ENCODE peak calls at places on chromosomes 2 and 18, in seven cellular contexts. S is foreskin fibroblast, Z is fibroblast of pulmonary artery, E is RWPE1, N is fibroblast of lung, D is fibroblast of the aortic adventitia, J is A549. Q is an unnamed sample.

GRCh38 chr2:1055014-1055595 is 104.5 kb downstream of the SNTG2 start:
- DNase-seq in S (peak), Z (peak), E (no peak), N (peak), D (peak), J (no peak), Q (no peak)

GRCh38 chr2:51995293-51995692 is 963.4 kb upstream of the NRXN1 start:
- DNase-seq in S (peak), Z (peak), E (no peak), N (peak), D (peak), J (no peak), Q (no peak)

GRCh38 chr2:60535392-60536312 is 17.8 kb downstream of the BCL11A start:
- DNase-seq in S (no peak), Z (no peak), E (no peak), N (no peak), D (no peak), J (no peak), Q (no peak)

GRCh38 chr2:134402385-134402784 is 148.5 kb downstream of the MGAT5 start:
- DNase-seq in S (peak), Z (peak), E (no peak), N (peak), D (peak), J (no peak), Q (no peak)

GRCh38 chr2:29910465-29910864 is 10.9 kb downstream of the ALK start:
- DNase-seq in S (no peak), Z (no peak), E (no peak), N (no peak), D (no peak), J (no peak), Q (no peak)

GRCh38 chr2:210655229-210655628 is 98.8 kb downstream of the CPS1 start:
- DNase-seq in S (no peak), Z (peak), E (no peak), N (no peak), D (peak), J (no peak), Q (no peak)

GRCh38 chr2:96541753-96542152 is 5.2 kb downstream of the ARID5A start:
- DNase-seq in S (no peak), Z (no peak), E (no peak), N (no peak), D (no peak), J (no peak), Q (no peak)

GRCh38 chr2:217918220-217919024 is 84.4 kb downstream of the TNS1 start:
- DNase-seq in S (no peak), Z (no peak), E (no peak), N (peak), D (no peak), J (no peak), Q (no peak)

GRCh38 chr2:64396551-64396950 is 57.4 kb upstream of the LGALSL start:
- DNase-seq in S (no peak), Z (no peak), E (no peak), N (no peak), D (no peak), J (no peak), Q (no peak)

DNA sequence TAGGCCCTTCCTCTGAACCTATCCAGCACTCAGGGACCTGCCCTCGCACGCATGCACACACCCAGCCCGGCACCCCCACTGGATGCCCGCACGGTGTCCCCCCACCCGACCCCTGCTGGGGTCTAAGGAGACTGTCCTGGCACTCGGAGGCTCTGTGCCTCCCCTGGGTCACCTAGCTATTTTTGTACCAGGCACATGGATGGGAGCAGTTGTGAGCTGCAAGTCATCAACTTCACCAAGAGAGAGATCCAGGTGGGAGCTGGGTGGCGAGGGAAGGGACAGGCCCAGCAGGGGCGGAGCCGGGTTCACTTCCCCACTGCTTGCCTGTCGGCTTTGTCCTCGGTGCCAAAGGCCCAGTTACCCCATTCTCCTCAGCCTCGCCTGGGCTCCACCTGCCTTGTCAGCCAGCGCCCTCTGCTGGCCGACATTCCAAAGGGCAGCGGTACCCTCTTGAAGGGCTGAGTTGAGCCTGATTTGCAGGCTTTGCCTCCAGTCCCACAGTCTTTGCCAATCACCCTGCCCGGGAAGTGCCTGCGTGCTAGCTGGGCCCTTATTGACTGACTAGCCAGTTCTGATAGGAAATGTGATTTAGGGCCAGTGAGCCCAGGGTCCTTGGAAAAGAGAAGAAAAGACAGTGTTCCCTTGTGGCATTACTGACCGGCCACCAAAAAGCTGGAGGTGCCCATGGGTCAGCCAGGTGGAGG is 5.8 kb downstream of the NT5DC4 start:
- DNase-seq in S (peak), Z (peak), E (peak), N (peak), D (peak), J (peak), Q (peak)
- TF ChIP-seq CTCF in S (peak), Z (peak), E (peak), N (peak), D (peak), J (peak), Q (peak)

GRCh38 chr18:55322176-55322735 is 265.7 kb downstream of the TCF4 start:
- DNase-seq in S (peak), Z (peak), E (peak), N (peak), D (peak), J (peak), Q (peak)
- TF ChIP-seq CTCF in S (peak), Z (peak), E (peak), N (no peak), D (peak), J (no peak), Q (no peak)

GRCh38 chr18:7927119-7927518 is 360.0 kb downstream of the PTPRM start:
- DNase-seq in S (no peak), Z (no peak), E (no peak), N (peak), D (no peak), J (no peak), Q (no peak)

GRCh38 chr18:7924616-7925015 is 357.5 kb downstream of the PTPRM start:
- DNase-seq in S (no peak), Z (no peak), E (no peak), N (no peak), D (no peak), J (no peak), Q (no peak)

GRCh38 chr18:7921938-7922587 is 354.9 kb downstream of the PTPRM start:
- DNase-seq in S (peak), Z (peak), E (peak), N (peak), D (peak), J (peak), Q (no peak)

GRCh38 chr18:7923105-7923504 is 356.0 kb downstream of the PTPRM start:
- DNase-seq in S (peak), Z (no peak), E (no peak), N (no peak), D (no peak), J (no peak), Q (no peak)

DNA sequence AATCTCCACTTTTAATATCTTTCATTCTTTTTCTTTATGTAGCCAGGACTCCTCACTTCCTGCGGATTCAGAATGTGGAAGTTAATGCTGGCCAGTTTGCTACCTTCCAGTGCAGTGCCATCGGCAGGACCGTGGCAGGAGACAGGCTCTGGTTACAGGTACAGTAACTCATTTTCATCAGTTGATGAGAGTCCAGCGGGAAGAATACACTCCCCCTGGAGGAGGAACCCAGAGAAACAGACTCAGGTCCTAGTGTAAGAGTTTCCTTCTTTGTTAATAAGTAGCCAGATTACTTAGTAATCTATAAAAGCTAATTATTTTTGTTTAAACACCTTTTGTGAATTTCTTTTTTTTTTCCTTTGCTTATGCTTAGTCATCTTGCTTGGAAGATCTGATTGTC is 359.4 kb downstream of the PTPRM start:
- DNase-seq in S (no peak), Z (no peak), E (no peak), N (no peak), D (no peak), J (peak), Q (no peak)
- TF ChIP-seq CTCF in S (no peak), Z (peak), E (no peak), N (no peak), D (no peak), J (peak), Q (peak)

GRCh38 chr2:159155315-159155714 is 131.2 kb downstream of the WDSUB1 start:
- DNase-seq in S (no peak), Z (no peak), E (peak), N (no peak), D (no peak), J (no peak), Q (no peak)

GRCh38 chr2:159155791-159156190 is 130.7 kb downstream of the WDSUB1 start:
- DNase-seq in S (no peak), Z (no peak), E (no peak), N (no peak), D (no peak), J (no peak), Q (no peak)

GRCh38 chr2:159153463-159153862 is 133.0 kb downstream of the WDSUB1 start:
- DNase-seq in S (no peak), Z (no peak), E (peak), N (peak), D (no peak), J (no peak), Q (no peak)

GRCh38 chr2:159156834-159157233 is 129.7 kb downstream of the WDSUB1 start:
- DNase-seq in S (no peak), Z (no peak), E (peak), N (no peak), D (no peak), J (no peak), Q (no peak)

DNA sequence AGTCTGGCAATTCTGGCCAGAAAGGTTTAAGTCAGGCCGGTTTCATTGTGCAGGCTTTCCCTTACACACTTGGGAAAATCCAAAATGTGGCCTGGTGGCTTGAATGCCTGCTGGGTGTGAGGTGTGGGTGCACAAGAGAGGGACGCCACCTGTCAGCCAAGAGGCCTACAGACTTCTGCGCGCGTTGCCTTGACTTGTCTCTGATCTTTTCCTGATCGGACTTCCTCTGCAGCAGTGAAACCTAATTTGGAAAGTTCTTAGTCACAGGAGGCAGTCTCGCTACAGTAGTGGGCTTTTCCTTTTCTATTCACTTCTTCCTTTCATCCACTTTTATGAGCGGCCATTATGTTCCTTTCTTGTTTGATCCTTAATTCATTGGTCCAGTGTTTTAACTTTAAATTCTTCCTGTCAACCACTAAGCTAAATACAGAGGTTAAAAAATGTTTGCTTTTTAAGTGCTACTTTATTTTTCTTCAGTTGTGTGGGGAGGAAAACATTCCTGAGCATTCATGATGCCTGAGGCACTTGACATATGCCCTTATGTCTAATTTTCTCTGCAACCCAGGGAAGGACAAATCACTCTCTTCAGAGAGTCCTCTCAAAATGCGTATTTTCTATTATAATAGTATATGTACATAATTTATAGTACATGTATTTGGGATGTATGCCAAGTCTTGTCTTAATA is 129.0 kb downstream of the WDSUB1 start:
- DNase-seq in S (peak), Z (no peak), E (peak), N (no peak), D (no peak), J (no peak), Q (no peak)
- TF ChIP-seq CTCF in S (no peak), Z (no peak), E (no peak), N (no peak), D (no peak), J (no peak), Q (no peak)

DNA sequence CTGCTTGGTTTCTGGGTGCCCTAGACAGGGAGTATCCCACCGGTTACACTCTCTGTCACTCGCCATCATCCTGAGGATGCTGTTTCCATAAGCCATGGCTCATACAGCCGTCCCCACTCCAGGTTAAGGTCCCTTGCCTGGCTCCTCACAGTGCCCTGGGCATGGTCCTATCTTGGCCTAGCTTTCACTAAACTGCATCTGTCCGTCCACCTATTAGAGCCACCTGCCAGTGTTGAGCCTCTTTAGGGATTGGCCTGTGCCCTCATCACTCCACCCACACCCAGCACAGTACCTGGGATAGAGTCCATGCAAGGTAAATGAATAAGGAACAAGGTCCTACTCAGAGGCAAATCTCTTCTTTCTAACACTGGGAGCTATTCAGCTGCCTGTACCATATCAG is 320.1 kb downstream of the GBX2 start:
- DNase-seq in S (no peak), Z (no peak), E (no peak), N (no peak), D (no peak), J (no peak), Q (no peak)
- TF ChIP-seq CTCF in S (no peak), Z (no peak), E (no peak), N (no peak), D (no peak), J (no peak), Q (no peak)

DNA sequence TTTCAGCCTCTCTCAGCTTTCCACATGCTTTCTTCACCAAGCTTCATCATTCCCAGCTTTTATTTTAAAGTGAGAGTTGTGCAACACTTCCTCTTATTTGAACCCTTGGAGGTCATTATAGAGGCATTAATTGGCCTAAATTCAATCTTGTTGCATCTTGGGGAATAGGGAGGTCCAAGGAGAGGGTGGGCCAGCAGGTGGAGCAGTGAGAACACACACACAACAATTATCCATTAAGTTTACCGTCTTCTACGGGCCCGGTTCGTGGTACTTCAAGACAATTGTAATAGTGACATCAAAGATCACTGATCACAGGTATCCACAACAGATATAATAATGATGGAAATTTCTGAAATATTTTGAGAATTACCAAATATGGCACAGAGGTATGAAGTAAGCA is 457.2 kb upstream of the SMIM21 start:
- DNase-seq in S (no peak), Z (no peak), E (no peak), N (no peak), D (no peak), J (no peak), Q (no peak)
- TF ChIP-seq CTCF in S (no peak), Z (no peak), E (no peak), N (no peak), D (no peak), J (no peak), Q (no peak)

Q was measured in HFF-Myc.